ENCODE peak calls at places on chromosomes 1 and 21, in nine cellular contexts. One of them, this sample, is unnamed.

GRCh38 chr1:21855257-21856096 is 43.4 kb downstream of the LDLRAD2 start:
- DNase-seq in Karpas-422: no peak
- DNase-seq in activated T-helper 1 cell treated with anti-CD3 and anti-CD28 coated beads, Interleukin-2, amount 50 U/mL, for 16 hours: no peak
- DNase-seq in HCEC 1CT: no peak
- DNase-seq in occipital lobe: no peak
- DNase-seq in NCI-H774: no peak
- DNase-seq in HAP-1: no peak
- DNase-seq in B cell: no peak
- DNase-seq in NCI-H2029: no peak
- DNase-seq in this sample: no peak

GRCh38 chr1:9589144-9589718 is 520 bp downstream of the TMEM201 start:
- DNase-seq in B cell: peak
- DNase-seq in Karpas-422: peak
- DNase-seq in HCEC 1CT: peak
- DNase-seq in occipital lobe: no peak
- DNase-seq in NCI-H774: no peak
- DNase-seq in activated T-helper 1 cell treated with anti-CD3 and anti-CD28 coated beads, Interleukin-2, amount 50 U/mL, for 16 hours: no peak
- DNase-seq in HAP-1: peak
- DNase-seq in NCI-H2029: no peak
- DNase-seq in this sample: no peak

GRCh38 chr1:231385118-231385748 is 36.9 kb downstream of the EGLN1 start:
- DNase-seq in HCEC 1CT: no peak
- DNase-seq in activated T-helper 1 cell treated with anti-CD3 and anti-CD28 coated beads, Interleukin-2, amount 50 U/mL, for 16 hours: no peak
- DNase-seq in occipital lobe: no peak
- DNase-seq in B cell: no peak
- DNase-seq in Karpas-422: no peak
- DNase-seq in HAP-1: no peak
- DNase-seq in NCI-H2029: no peak
- DNase-seq in NCI-H774: no peak
- DNase-seq in this sample: no peak

GRCh38 chr1:108209456-108210108 is 9.4 kb upstream of the SLC25A24 start:
- DNase-seq in occipital lobe: no peak
- DNase-seq in Karpas-422: no peak
- DNase-seq in B cell: no peak
- DNase-seq in HCEC 1CT: no peak
- DNase-seq in NCI-H774: no peak
- DNase-seq in activated T-helper 1 cell treated with anti-CD3 and anti-CD28 coated beads, Interleukin-2, amount 50 U/mL, for 16 hours: no peak
- DNase-seq in NCI-H2029: no peak
- DNase-seq in HAP-1: no peak
- DNase-seq in this sample: no peak

GRCh38 chr1:55868026-55868425 is 652.9 kb upstream of the USP24 start:
- DNase-seq in HCEC 1CT: peak
- DNase-seq in activated T-helper 1 cell treated with anti-CD3 and anti-CD28 coated beads, Interleukin-2, amount 50 U/mL, for 16 hours: no peak
- DNase-seq in occipital lobe: no peak
- DNase-seq in Karpas-422: peak
- DNase-seq in HAP-1: no peak
- DNase-seq in B cell: no peak
- DNase-seq in NCI-H2029: peak
- DNase-seq in NCI-H774: peak
- DNase-seq in this sample: no peak

GRCh38 chr1:48263042-48263441 is 40.5 kb downstream of the SLC5A9 start:
- DNase-seq in Karpas-422: no peak
- DNase-seq in NCI-H774: no peak
- DNase-seq in B cell: no peak
- DNase-seq in HAP-1: no peak
- DNase-seq in HCEC 1CT: no peak
- DNase-seq in activated T-helper 1 cell treated with anti-CD3 and anti-CD28 coated beads, Interleukin-2, amount 50 U/mL, for 16 hours: no peak
- DNase-seq in occipital lobe: no peak
- DNase-seq in NCI-H2029: no peak
- DNase-seq in this sample: no peak

GRCh38 chr1:47689894-47690293 is 252.1 kb downstream of the FOXD2 start:
- DNase-seq in NCI-H774: no peak
- DNase-seq in occipital lobe: no peak
- DNase-seq in B cell: peak
- DNase-seq in HCEC 1CT: no peak
- DNase-seq in Karpas-422: no peak
- DNase-seq in NCI-H2029: no peak
- DNase-seq in activated T-helper 1 cell treated with anti-CD3 and anti-CD28 coated beads, Interleukin-2, amount 50 U/mL, for 16 hours: no peak
- DNase-seq in HAP-1: no peak
- DNase-seq in this sample: no peak

GRCh38 chr1:176177764-176178163 is 29.3 kb downstream of the COP1 start:
- DNase-seq in Karpas-422: peak
- DNase-seq in NCI-H2029: no peak
- DNase-seq in activated T-helper 1 cell treated with anti-CD3 and anti-CD28 coated beads, Interleukin-2, amount 50 U/mL, for 16 hours: no peak
- DNase-seq in NCI-H774: no peak
- DNase-seq in B cell: no peak
- DNase-seq in HCEC 1CT: no peak
- DNase-seq in HAP-1: no peak
- DNase-seq in occipital lobe: no peak
- DNase-seq in this sample: no peak

GRCh38 chr1:204442376-204443259 is 31.0 kb upstream of the PPP1R15B start:
- DNase-seq in B cell: no peak
- DNase-seq in occipital lobe: no peak
- DNase-seq in NCI-H2029: no peak
- DNase-seq in activated T-helper 1 cell treated with anti-CD3 and anti-CD28 coated beads, Interleukin-2, amount 50 U/mL, for 16 hours: no peak
- DNase-seq in NCI-H774: no peak
- DNase-seq in HCEC 1CT: no peak
- DNase-seq in HAP-1: no peak
- DNase-seq in Karpas-422: no peak
- DNase-seq in this sample: no peak

GRCh38 chr1:246005067-246005466 is 502.0 kb downstream of the SMYD3 start:
- DNase-seq in HCEC 1CT: peak
- DNase-seq in HAP-1: no peak
- DNase-seq in Karpas-422: no peak
- DNase-seq in occipital lobe: no peak
- DNase-seq in NCI-H2029: no peak
- DNase-seq in NCI-H774: no peak
- DNase-seq in activated T-helper 1 cell treated with anti-CD3 and anti-CD28 coated beads, Interleukin-2, amount 50 U/mL, for 16 hours: no peak
- DNase-seq in B cell: no peak
- DNase-seq in this sample: no peak

GRCh38 chr1:28507247-28507645 is 1.4 kb downstream of the RCC1 start:
- DNase-seq in activated T-helper 1 cell treated with anti-CD3 and anti-CD28 coated beads, Interleukin-2, amount 50 U/mL, for 16 hours: no peak
- DNase-seq in occipital lobe: no peak
- DNase-seq in NCI-H774: no peak
- DNase-seq in B cell: no peak
- DNase-seq in HAP-1: peak
- DNase-seq in NCI-H2029: no peak
- DNase-seq in HCEC 1CT: peak
- DNase-seq in Karpas-422: peak
- DNase-seq in this sample: no peak

GRCh38 chr1:66315675-66316074 is 218.3 kb upstream of the SGIP1 start:
- DNase-seq in Karpas-422: no peak
- DNase-seq in HCEC 1CT: no peak
- DNase-seq in activated T-helper 1 cell treated with anti-CD3 and anti-CD28 coated beads, Interleukin-2, amount 50 U/mL, for 16 hours: no peak
- DNase-seq in occipital lobe: no peak
- DNase-seq in NCI-H774: no peak
- DNase-seq in HAP-1: no peak
- DNase-seq in NCI-H2029: no peak
- DNase-seq in B cell: no peak
- DNase-seq in this sample: no peak

GRCh38 chr1:113930499-113931161 is 1.5 kb downstream of the HIPK1 start:
- DNase-seq in HCEC 1CT: peak
- DNase-seq in NCI-H774: no peak
- DNase-seq in activated T-helper 1 cell treated with anti-CD3 and anti-CD28 coated beads, Interleukin-2, amount 50 U/mL, for 16 hours: peak
- DNase-seq in HAP-1: peak
- DNase-seq in B cell: peak
- DNase-seq in Karpas-422: peak
- DNase-seq in occipital lobe: no peak
- DNase-seq in NCI-H2029: no peak
- DNase-seq in this sample: no peak

GRCh38 chr1:73627723-73628122 is 570.3 kb downstream of the LRRIQ3 start:
- DNase-seq in activated T-helper 1 cell treated with anti-CD3 and anti-CD28 coated beads, Interleukin-2, amount 50 U/mL, for 16 hours: no peak
- DNase-seq in B cell: no peak
- DNase-seq in HAP-1: no peak
- DNase-seq in NCI-H2029: no peak
- DNase-seq in Karpas-422: no peak
- DNase-seq in NCI-H774: no peak
- DNase-seq in occipital lobe: no peak
- DNase-seq in HCEC 1CT: no peak
- DNase-seq in this sample: no peak

GRCh38 chr1:119896303-119896702 is at the start of gene ADAM30:
- DNase-seq in NCI-H2029: no peak
- DNase-seq in B cell: no peak
- DNase-seq in occipital lobe: no peak
- DNase-seq in NCI-H774: no peak
- DNase-seq in activated T-helper 1 cell treated with anti-CD3 and anti-CD28 coated beads, Interleukin-2, amount 50 U/mL, for 16 hours: no peak
- DNase-seq in HAP-1: no peak
- DNase-seq in Karpas-422: no peak
- DNase-seq in HCEC 1CT: no peak
- DNase-seq in this sample: no peak

GRCh38 chr1:154958681-154959447 is 2.7 kb downstream of the PYGO2 start:
- DNase-seq in HAP-1: no peak
- DNase-seq in occipital lobe: no peak
- DNase-seq in HCEC 1CT: no peak
- DNase-seq in NCI-H2029: no peak
- DNase-seq in activated T-helper 1 cell treated with anti-CD3 and anti-CD28 coated beads, Interleukin-2, amount 50 U/mL, for 16 hours: no peak
- DNase-seq in NCI-H774: no peak
- DNase-seq in B cell: no peak
- DNase-seq in Karpas-422: no peak
- DNase-seq in this sample: no peak

GRCh38 chr1:27403065-27403726 is 10.8 kb downstream of the GPR3 start:
- DNase-seq in NCI-H774: no peak
- DNase-seq in occipital lobe: no peak
- DNase-seq in B cell: peak
- DNase-seq in HCEC 1CT: peak
- DNase-seq in NCI-H2029: no peak
- DNase-seq in Karpas-422: peak
- DNase-seq in activated T-helper 1 cell treated with anti-CD3 and anti-CD28 coated beads, Interleukin-2, amount 50 U/mL, for 16 hours: no peak
- DNase-seq in HAP-1: no peak
- DNase-seq in this sample: no peak

GRCh38 chr1:17292299-17293198 is 15.4 kb upstream of the PADI4 start:
- DNase-seq in NCI-H774: no peak
- DNase-seq in Karpas-422: no peak
- DNase-seq in HAP-1: no peak
- DNase-seq in HCEC 1CT: no peak
- DNase-seq in activated T-helper 1 cell treated with anti-CD3 and anti-CD28 coated beads, Interleukin-2, amount 50 U/mL, for 16 hours: no peak
- DNase-seq in B cell: no peak
- DNase-seq in occipital lobe: no peak
- DNase-seq in NCI-H2029: no peak
- DNase-seq in this sample: no peak

GRCh38 chr1:112711672-112712071 is 3.5 kb downstream of the PPM1J start:
- DNase-seq in occipital lobe: no peak
- DNase-seq in NCI-H774: no peak
- DNase-seq in HAP-1: no peak
- DNase-seq in B cell: no peak
- DNase-seq in activated T-helper 1 cell treated with anti-CD3 and anti-CD28 coated beads, Interleukin-2, amount 50 U/mL, for 16 hours: no peak
- DNase-seq in NCI-H2029: no peak
- DNase-seq in Karpas-422: no peak
- DNase-seq in HCEC 1CT: no peak
- DNase-seq in this sample: no peak

GRCh38 chr1:11473635-11474034 is 5.3 kb upstream of the DISP3 start:
- DNase-seq in HCEC 1CT: no peak
- DNase-seq in activated T-helper 1 cell treated with anti-CD3 and anti-CD28 coated beads, Interleukin-2, amount 50 U/mL, for 16 hours: no peak
- DNase-seq in HAP-1: peak
- DNase-seq in occipital lobe: no peak
- DNase-seq in B cell: no peak
- DNase-seq in NCI-H2029: no peak
- DNase-seq in Karpas-422: peak
- DNase-seq in NCI-H774: no peak
- DNase-seq in this sample: no peak

GRCh38 chr1:17260738-17261137 is 11.8 kb downstream of the PADI3 start:
- DNase-seq in occipital lobe: no peak
- DNase-seq in HAP-1: no peak
- DNase-seq in HCEC 1CT: no peak
- DNase-seq in Karpas-422: no peak
- DNase-seq in NCI-H774: no peak
- DNase-seq in activated T-helper 1 cell treated with anti-CD3 and anti-CD28 coated beads, Interleukin-2, amount 50 U/mL, for 16 hours: no peak
- DNase-seq in B cell: no peak
- DNase-seq in NCI-H2029: no peak
- DNase-seq in this sample: no peak

GRCh38 chr1:2949966-2950925 is 71.0 kb upstream of the ACTRT2 start:
- DNase-seq in B cell: no peak
- DNase-seq in HAP-1: no peak
- DNase-seq in NCI-H774: no peak
- DNase-seq in Karpas-422: no peak
- DNase-seq in HCEC 1CT: no peak
- DNase-seq in NCI-H2029: no peak
- DNase-seq in occipital lobe: no peak
- DNase-seq in activated T-helper 1 cell treated with anti-CD3 and anti-CD28 coated beads, Interleukin-2, amount 50 U/mL, for 16 hours: no peak
- DNase-seq in this sample: no peak

GRCh38 chr21:15297829-15298228 is 233.0 kb upstream of the NRIP1 start:
- DNase-seq in B cell: no peak
- DNase-seq in HAP-1: no peak
- DNase-seq in HCEC 1CT: no peak
- DNase-seq in occipital lobe: no peak
- DNase-seq in NCI-H774: no peak
- DNase-seq in activated T-helper 1 cell treated with anti-CD3 and anti-CD28 coated beads, Interleukin-2, amount 50 U/mL, for 16 hours: no peak
- DNase-seq in Karpas-422: no peak
- DNase-seq in NCI-H2029: no peak
- DNase-seq in this sample: no peak

GRCh38 chr21:46110499-46111192 is 12.7 kb downstream of the COL6A2 start:
- DNase-seq in NCI-H2029: no peak
- DNase-seq in Karpas-422: no peak
- DNase-seq in activated T-helper 1 cell treated with anti-CD3 and anti-CD28 coated beads, Interleukin-2, amount 50 U/mL, for 16 hours: no peak
- DNase-seq in HCEC 1CT: no peak
- DNase-seq in occipital lobe: no peak
- DNase-seq in NCI-H774: no peak
- DNase-seq in B cell: no peak
- DNase-seq in HAP-1: no peak
- DNase-seq in this sample: no peak

GRCh38 chr1:84603941-84604830 is 29.9 kb upstream of the CTBS start:
- DNase-seq in HCEC 1CT: peak
- DNase-seq in Karpas-422: peak
- DNase-seq in activated T-helper 1 cell treated with anti-CD3 and anti-CD28 coated beads, Interleukin-2, amount 50 U/mL, for 16 hours: no peak
- DNase-seq in HAP-1: peak
- DNase-seq in NCI-H2029: no peak
- DNase-seq in NCI-H774: no peak
- DNase-seq in occipital lobe: peak
- DNase-seq in B cell: no peak
- DNase-seq in this sample: no peak

GRCh38 chr1:166933137-166933536 is 42.2 kb downstream of the ILDR2 start:
- DNase-seq in B cell: no peak
- DNase-seq in Karpas-422: no peak
- DNase-seq in activated T-helper 1 cell treated with anti-CD3 and anti-CD28 coated beads, Interleukin-2, amount 50 U/mL, for 16 hours: no peak
- DNase-seq in occipital lobe: no peak
- DNase-seq in HAP-1: no peak
- DNase-seq in NCI-H2029: no peak
- DNase-seq in HCEC 1CT: no peak
- DNase-seq in NCI-H774: no peak
- DNase-seq in this sample: no peak

GRCh38 chr1:87684194-87684593 is 355.5 kb downstream of the LMO4 start:
- DNase-seq in occipital lobe: peak
- DNase-seq in B cell: no peak
- DNase-seq in NCI-H2029: peak
- DNase-seq in NCI-H774: peak
- DNase-seq in activated T-helper 1 cell treated with anti-CD3 and anti-CD28 coated beads, Interleukin-2, amount 50 U/mL, for 16 hours: no peak
- DNase-seq in Karpas-422: no peak
- DNase-seq in HCEC 1CT: no peak
- DNase-seq in HAP-1: peak
- DNase-seq in this sample: peak

GRCh38 chr1:236425031-236425663 is 31.1 kb downstream of the EDARADD start:
- DNase-seq in HAP-1: no peak
- DNase-seq in B cell: no peak
- DNase-seq in HCEC 1CT: no peak
- DNase-seq in NCI-H2029: no peak
- DNase-seq in occipital lobe: no peak
- DNase-seq in Karpas-422: no peak
- DNase-seq in activated T-helper 1 cell treated with anti-CD3 and anti-CD28 coated beads, Interleukin-2, amount 50 U/mL, for 16 hours: no peak
- DNase-seq in NCI-H774: no peak
- DNase-seq in this sample: peak

GRCh38 chr1:22488319-22488718 is 36.7 kb downstream of the ZBTB40 start:
- DNase-seq in NCI-H774: no peak
- DNase-seq in occipital lobe: no peak
- DNase-seq in activated T-helper 1 cell treated with anti-CD3 and anti-CD28 coated beads, Interleukin-2, amount 50 U/mL, for 16 hours: no peak
- DNase-seq in NCI-H2029: no peak
- DNase-seq in B cell: no peak
- DNase-seq in HAP-1: no peak
- DNase-seq in Karpas-422: no peak
- DNase-seq in HCEC 1CT: no peak
- DNase-seq in this sample: no peak

GRCh38 chr21:35563885-35564451 is 496.4 kb downstream of the SETD4 start:
- DNase-seq in HAP-1: no peak
- DNase-seq in activated T-helper 1 cell treated with anti-CD3 and anti-CD28 coated beads, Interleukin-2, amount 50 U/mL, for 16 hours: no peak
- DNase-seq in Karpas-422: no peak
- DNase-seq in NCI-H2029: peak
- DNase-seq in NCI-H774: no peak
- DNase-seq in B cell: no peak
- DNase-seq in occipital lobe: no peak
- DNase-seq in HCEC 1CT: peak
- DNase-seq in this sample: peak

GRCh38 chr1:236893626-236894545 is 98.8 kb downstream of the MTR start:
- DNase-seq in B cell: no peak
- DNase-seq in activated T-helper 1 cell treated with anti-CD3 and anti-CD28 coated beads, Interleukin-2, amount 50 U/mL, for 16 hours: no peak
- DNase-seq in occipital lobe: peak
- DNase-seq in NCI-H774: no peak
- DNase-seq in HCEC 1CT: peak
- DNase-seq in Karpas-422: no peak
- DNase-seq in NCI-H2029: no peak
- DNase-seq in HAP-1: no peak
- DNase-seq in this sample: no peak